ENCODE peak calls at places on chromosomes 7 and 10, in five cellular contexts. G, P, K, I and Y are unnamed samples.

GRCh38 chr7:102415685-102416225 is 17.6 kb upstream of the ORAI2 start:
- DNase-seq in G (no peak), P (no peak), K (peak; percentile 67), I (no peak), Y (peak; percentile 54)

GRCh38 chr7:101554584-101555268 is 74.4 kb downstream of the MYL10 start:
- DNase-seq in G (no peak), P (no peak), K (no peak), I (no peak), Y (no peak)

GRCh38 chr7:141866974-141867373 is 25.7 kb upstream of the PRSS37 start:
- DNase-seq in G (no peak), P (no peak), K (no peak), I (no peak), Y (no peak)

GRCh38 chr10:130817046-130817624 is 494.4 kb downstream of the TCERG1L start:
- DNase-seq in G (no peak), P (no peak), K (no peak), I (no peak), Y (no peak)

GRCh38 chr7:150955519-150956394 is 22.4 kb downstream of the KCNH2 start:
- DNase-seq in G (peak; percentile 83), P (no peak), K (no peak), I (no peak), Y (no peak)

GRCh38 chr7:27187158-27187701 is 2.2 kb upstream of the HOXA11 start:
- DNase-seq in G (no peak), P (no peak), K (no peak), I (no peak), Y (no peak)

GRCh38 chr10:114244126-114244525 is 5.1 kb downstream of the VWA2 start:
- DNase-seq in G (no peak), P (no peak), K (no peak), I (no peak), Y (no peak)

GRCh38 chr10:71587941-71588573 is 131.5 kb downstream of the C10orf105 start:
- DNase-seq in G (no peak), P (no peak), K (no peak), I (no peak), Y (no peak)

GRCh38 chr7:93147358-93147757 is 827 bp downstream of the SAMD9L start:
- DNase-seq in G (no peak), P (no peak), K (peak; percentile 60), I (no peak), Y (peak; percentile 10)

GRCh38 chr10:47383254-47384147 is 592 bp downstream of the ZNF488 start:
- DNase-seq in G (no peak), P (no peak), K (peak; percentile 25), I (no peak), Y (no peak)

GRCh38 chr10:14259696-14260595 is 70.8 kb downstream of the FRMD4A start:
- DNase-seq in G (peak; percentile 76), P (no peak), K (no peak), I (no peak), Y (no peak)

GRCh38 chr7:78499966-78500365 is 701.4 kb downstream of the PHTF2 start:
- DNase-seq in G (no peak), P (no peak), K (no peak), I (no peak), Y (no peak)

GRCh38 chr10:490256-490655 is 199.2 kb downstream of the DIP2C start:
- DNase-seq in G (no peak), P (no peak), K (no peak), I (no peak), Y (no peak)

GRCh38 chr10:45513586-45513985 is 139.6 kb downstream of the ALOX5 start:
- DNase-seq in G (no peak), P (no peak), K (no peak), I (no peak), Y (no peak)

GRCh38 chr7:81956520-81956919 is 186.7 kb upstream of the HGF start:
- DNase-seq in G (no peak), P (no peak), K (peak; percentile 63), I (peak; percentile 47), Y (no peak)

GRCh38 chr10:90319188-90319914 is 538.5 kb downstream of the HTR7 start:
- DNase-seq in G (no peak), P (no peak), K (no peak), I (peak; percentile 96), Y (no peak)

GRCh38 chr10:659710-660141 is 29.7 kb downstream of the DIP2C start:
- DNase-seq in G (no peak), P (no peak), K (no peak), I (no peak), Y (no peak)

GRCh38 chr7:111083423-111083822 is 7.5 kb upstream of the LRRN3 start:
- DNase-seq in G (no peak), P (no peak), K (no peak), I (no peak), Y (peak; percentile 20)

GRCh38 chr7:66575398-66575797 is 53.3 kb upstream of the KCTD7 start:
- DNase-seq in G (no peak), P (no peak), K (no peak), I (no peak), Y (no peak)

GRCh38 chr10:97549587-97550322 is 22.8 kb upstream of the ANKRD2 start:
- DNase-seq in G (no peak), P (no peak), K (no peak), I (no peak), Y (no peak)

GRCh38 chr10:63611078-63611477 is 89.9 kb downstream of the REEP3 start:
- DNase-seq in G (no peak), P (no peak), K (no peak), I (no peak), Y (no peak)

GRCh38 chr7:50560865-50561351 is 4.3 kb downstream of the DDC start:
- DNase-seq in G (peak; percentile 37), P (no peak), K (no peak), I (no peak), Y (no peak)

GRCh38 chr10:13291821-13292773 is 7.8 kb downstream of the PHYH start:
- DNase-seq in G (no peak), P (no peak), K (no peak), I (no peak), Y (no peak)

GRCh38 chr7:74289660-74290589 is 718 bp downstream of the CLIP2 start:
- DNase-seq in G (peak; percentile 67), P (no peak), K (no peak), I (no peak), Y (peak; percentile 26)

GRCh38 chr10:68096913-68097509 is 12.3 kb upstream of the MYPN start:
- DNase-seq in G (no peak), P (no peak), K (no peak), I (peak; percentile 80), Y (no peak)

GRCh38 chr7:22447759-22448158 is 52.2 kb downstream of the STEAP1B start:
- DNase-seq in G (no peak), P (no peak), K (peak; percentile 85), I (no peak), Y (no peak)

GRCh38 chr10:7529638-7530037 is 118.8 kb upstream of the SFMBT2 start:
- DNase-seq in G (no peak), P (no peak), K (no peak), I (peak; percentile 4), Y (no peak)

GRCh38 chr10:52870562-52870961 is 98.0 kb upstream of the MBL2 start:
- DNase-seq in G (no peak), P (no peak), K (no peak), I (no peak), Y (no peak)

DNA sequence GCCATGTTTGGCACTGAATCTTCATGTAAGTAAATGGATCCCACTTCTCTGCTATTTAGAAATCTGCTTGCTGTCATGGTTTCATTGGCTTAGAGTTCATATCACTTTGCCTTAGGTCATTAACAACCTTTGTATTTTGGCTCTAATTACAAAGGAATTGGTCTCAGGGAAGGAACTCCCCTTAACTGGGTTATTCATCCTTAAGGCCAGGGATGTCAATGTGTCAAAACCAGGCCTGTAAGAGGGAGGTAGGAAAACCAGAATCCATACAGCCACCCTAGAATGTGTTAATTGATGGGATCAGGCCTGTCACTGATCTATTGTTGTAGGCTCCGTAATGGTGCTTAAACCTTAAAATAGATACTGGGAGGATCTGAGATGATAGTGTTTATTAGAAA is 67.3 kb downstream of the ST7 start:
- DNase-seq in G (no peak), P (no peak), K (no peak), I (no peak), Y (no peak)
- H3K27ac ChIP-seq in G (no peak overlapping the region), P (peak overlapping the region; percentile 8), K (no peak overlapping the region), I (no peak overlapping the region), Y (no peak overlapping the region)

GRCh38 chr7:65397730-65398142 is 24.1 kb downstream of the ZNF92 start:
- DNase-seq in G (no peak), P (no peak), K (no peak), I (no peak), Y (no peak)
- TF ChIP-seq CTCF in G (no peak), P (no peak), K (peak; percentile 30), I (peak; percentile 11), Y (no peak)

GRCh38 chr10:133019651-133020050 is 68.1 kb upstream of the ADGRA1 start:
- DNase-seq in G (no peak), P (no peak), K (no peak), I (no peak), Y (no peak)

GRCh38 chr10:133018491-133018890 is 69.2 kb upstream of the ADGRA1 start:
- DNase-seq in G (no peak), P (no peak), K (no peak), I (no peak), Y (no peak)

GRCh38 chr10:133021116-133021962 is 66.4 kb upstream of the ADGRA1 start:
- DNase-seq in G (no peak), P (no peak), K (no peak), I (no peak), Y (no peak)

GRCh38 chr10:133019191-133019590 is 68.5 kb upstream of the ADGRA1 start:
- DNase-seq in G (no peak), P (no peak), K (no peak), I (no peak), Y (no peak)

DNA sequence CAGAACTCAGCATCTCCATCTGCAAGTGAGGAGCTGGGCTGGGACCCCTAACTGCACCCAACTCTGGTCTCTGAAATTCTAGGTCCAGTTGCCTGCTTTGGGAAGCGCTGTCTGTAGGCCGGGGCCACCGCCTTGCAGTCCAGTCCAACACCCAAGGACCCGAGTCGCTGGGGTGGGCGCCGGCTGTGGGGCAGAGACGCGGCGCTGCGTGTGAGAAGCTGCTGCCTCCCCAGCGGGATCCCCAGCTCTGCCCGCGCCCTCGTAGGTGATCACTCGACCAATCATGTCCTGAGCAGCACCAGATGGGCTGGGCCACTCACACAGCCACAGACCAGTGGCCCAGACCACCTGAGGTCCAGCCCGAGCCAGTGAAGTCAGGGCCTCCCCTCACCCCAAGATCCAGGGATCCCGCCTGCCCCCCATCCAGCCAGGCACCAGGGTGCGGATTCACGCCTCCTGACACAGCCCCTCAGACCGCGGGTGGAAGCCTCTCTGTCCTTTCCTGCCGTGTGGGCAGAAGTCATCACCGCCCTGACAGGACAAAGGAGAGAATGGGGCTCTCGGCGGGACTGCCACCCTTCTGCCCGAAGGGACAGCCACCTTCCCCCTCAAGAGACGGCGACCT is 67.4 kb upstream of the ADGRA1 start:
- DNase-seq in G (no peak), P (no peak), K (no peak), I (no peak), Y (no peak)
- H3K9me3 ChIP-seq in G (no peaks in the 10 kb centered on the region), P (no peaks in the 10 kb centered on the region), K (no peaks in the 10 kb centered on the region), I (no peaks in the 10 kb centered on the region), Y (no peaks in the 10 kb centered on the region)

GRCh38 chr7:137003606-137004005 is 135.2 kb downstream of the CHRM2 start:
- DNase-seq in G (no peak), P (no peak), K (no peak), I (no peak), Y (no peak)

GRCh38 chr7:137007001-137007725 is 138.7 kb downstream of the CHRM2 start:
- DNase-seq in G (no peak), P (no peak), K (no peak), I (no peak), Y (no peak)

GRCh38 chr7:137003071-137003470 is 134.6 kb downstream of the CHRM2 start:
- DNase-seq in G (no peak), P (no peak), K (no peak), I (no peak), Y (no peak)

GRCh38 chr7:137006293-137006692 is 137.8 kb downstream of the CHRM2 start:
- DNase-seq in G (no peak), P (no peak), K (no peak), I (no peak), Y (no peak)

GRCh38 chr7:137005873-137006272 is 137.4 kb downstream of the CHRM2 start:
- DNase-seq in G (no peak), P (no peak), K (no peak), I (no peak), Y (no peak)
- H3K27ac ChIP-seq in G (no peak overlapping the region), P (no peak overlapping the region), K (no peak overlapping the region), I (no peak overlapping the region), Y (no peak overlapping the region)